ENCODE peak calls at places on chromosomes 12 and 14, in eight cellular contexts. U is stomach; H is GM04503; K is GM12865; R is omental fat pad; Y is activated CD4-positive, alpha-beta T cell treated with anti-CD3 and anti-CD28 coated beads for 36 hours; C is tibial nerve; M is stimulated activated CD4-positive, alpha-beta T cell treated with anti-CD3 and anti-CD28 coated beads, Interleukin-4, amount 100 ng/mL, for 1 hour. W is an unnamed sample.

GRCh38 chr12:27969011-27969900 is 3.3 kb downstream of the PTHLH start:
- DNase-seq in K (no peak), R (no peak), M (no peak), U (no peak), Y (peak), H (no peak), C (no peak), W (peak)

GRCh38 chr12:125300249-125300648 is 235.0 kb downstream of the AACS start:
- DNase-seq in H (no peak), Y (no peak), C (no peak), K (no peak), M (no peak), U (no peak), R (no peak), W (no peak)

GRCh38 chr14:28143340-28143739 is 623.2 kb upstream of the FOXG1 start:
- DNase-seq in R (no peak), Y (no peak), M (no peak), K (no peak), U (no peak), C (no peak), H (no peak), W (no peak)

GRCh38 chr12:42612258-42612608 is 22.7 kb upstream of the PRICKLE1 start:
- DNase-seq in H (no peak), K (no peak), U (no peak), Y (no peak), R (no peak), C (no peak), M (no peak), W (no peak)

GRCh38 chr14:77562681-77563080 is 53.8 kb downstream of the SPTLC2 start:
- DNase-seq in H (no peak), M (no peak), K (no peak), C (no peak), U (no peak), Y (no peak), R (no peak), W (no peak)

GRCh38 chr12:132246997-132247717 is 82.2 kb downstream of the GALNT9 start:
- DNase-seq in Y (no peak), U (no peak), C (no peak), K (no peak), R (no peak), H (no peak), M (no peak), W (no peak)

GRCh38 chr14:67856806-67857205 is 37.2 kb downstream of the RAD51B start:
- DNase-seq in R (no peak), H (peak), Y (no peak), K (no peak), U (no peak), M (no peak), C (no peak), W (no peak)

GRCh38 chr12:27549231-27549800 is 25.3 kb downstream of the PPFIBP1 start:
- DNase-seq in H (peak), K (no peak), M (no peak), C (no peak), U (no peak), R (no peak), Y (no peak), W (no peak)

GRCh38 chr14:89365071-89365801 is 51.8 kb downstream of the FOXN3 start:
- DNase-seq in M (peak), C (no peak), Y (peak), K (peak), H (no peak), R (no peak), U (peak), W (peak)

GRCh38 chr12:104243551-104243950 is 28.0 kb downstream of the TXNRD1 start:
- DNase-seq in H (peak), M (no peak), K (no peak), U (no peak), C (no peak), Y (no peak), R (no peak), W (no peak)

GRCh38 chr14:31536201-31536960 is 24.8 kb upstream of the NUBPL start:
- DNase-seq in K (no peak), M (no peak), Y (no peak), R (no peak), U (no peak), C (no peak), H (no peak), W (no peak)

GRCh38 chr12:41972196-41972994 is 172.3 kb downstream of the GXYLT1 start:
- DNase-seq in U (no peak), H (no peak), Y (no peak), R (no peak), C (no peak), M (no peak), K (no peak), W (no peak)

GRCh38 chr12:120702629-120703028 is 7.6 kb upstream of the UNC119B start:
- DNase-seq in Y (no peak), R (no peak), M (no peak), K (no peak), C (no peak), U (peak), H (no peak), W (no peak)

GRCh38 chr14:95361373-95362179 is 41.9 kb upstream of the CLMN start:
- DNase-seq in U (peak), Y (peak), M (peak), C (no peak), R (no peak), H (no peak), K (peak), W (peak)

W was measured in activated T-cell treated with anti-CD3 and anti-CD28 coated beads, Interleukin-2, amount 50 U/mL, for 24 hours.